ENCODE peak calls at places on chromosomes 16 and 17, in eight cellular contexts. U is activated effector memory CD4-positive, alpha-beta T cell treated with Interleukin-2 at 50 U/mL for 16 hours; J is NCI-H69; O is HT-29; B is thoracic aorta; L is activated CD8-positive, alpha-beta memory T cell treated with anti-CD3 and anti-CD28 coated beads for 1 hour; W is left colon; N is ACHN. C is an unnamed sample.

GRCh38 chr17:16511515-16511914 is 19.5 kb upstream of the LRRC75A start:
- DNase-seq in U (no peak), J (no peak), O (no peak), B (no peak), L (no peak), W (no peak), N (no peak), C (no peak)

GRCh38 chr16:69848635-69849545 is 86.8 kb downstream of the WWP2 start:
- DNase-seq in U (no peak), J (no peak), O (no peak), B (peak; percentile 93), L (no peak), W (peak; percentile 93), N (peak; percentile 22), C (no peak)

GRCh38 chr17:29693751-29694150 is 71.0 kb upstream of the CORO6 start:
- DNase-seq in U (no peak), J (no peak), O (no peak), B (no peak), L (no peak), W (no peak), N (no peak), C (no peak)

GRCh38 chr17:79160980-79161621 is 86.5 kb downstream of the ENGASE start:
- DNase-seq in U (peak; percentile 2), J (peak; percentile 81), O (no peak), B (no peak), L (no peak), W (no peak), N (no peak), C (no peak)

GRCh38 chr17:9890124-9890523 is 14.9 kb downstream of the RCVRN start:
- DNase-seq in U (no peak), J (no peak), O (peak; percentile 28), B (no peak), L (no peak), W (no peak), N (peak; percentile 60), C (peak; percentile 53)

GRCh38 chr16:724188-725040 is 1.8 kb downstream of the CCDC78 start:
- DNase-seq in U (no peak), J (no peak), O (peak; percentile 1), B (no peak), L (no peak), W (no peak), N (no peak), C (no peak)

GRCh38 chr16:56910654-56911539 is 21.0 kb upstream of the HERPUD1 start:
- DNase-seq in U (no peak), J (peak; percentile 2), O (no peak), B (no peak), L (no peak), W (peak; percentile 42), N (no peak), C (no peak)

GRCh38 chr17:28528329-28529011 is 22.3 kb downstream of the FOXN1 start:
- DNase-seq in U (no peak), J (peak; percentile 28), O (no peak), B (no peak), L (no peak), W (peak; percentile 80), N (no peak), C (no peak)

GRCh38 chr16:50038756-50039529 is 13.9 kb downstream of the CNEP1R1 start:
- DNase-seq in U (no peak), J (no peak), O (no peak), B (no peak), L (no peak), W (peak; percentile 81), N (no peak), C (no peak)

GRCh38 chr16:15636392-15636873 is 6.5 kb downstream of the MARF1 start:
- DNase-seq in U (no peak), J (no peak), O (no peak), B (no peak), L (no peak), W (no peak), N (no peak), C (no peak)

GRCh38 chr16:69823831-69824563 is 61.9 kb downstream of the WWP2 start:
- DNase-seq in U (no peak), J (no peak), O (no peak), B (no peak), L (no peak), W (no peak), N (no peak), C (peak; percentile 58)

GRCh38 chr17:63358111-63358839 is 87.8 kb downstream of the CYB561 start:
- DNase-seq in U (no peak), J (no peak), O (no peak), B (no peak), L (no peak), W (no peak), N (peak; percentile 9), C (no peak)

GRCh38 chr17:58120195-58120822 is 27.9 kb upstream of the OR4D1 start:
- DNase-seq in U (no peak), J (no peak), O (peak; percentile 73), B (no peak), L (peak; percentile 8), W (no peak), N (peak; percentile 67), C (no peak)

GRCh38 chr17:12918132-12918531 is 99.7 kb downstream of the ELAC2 start:
- DNase-seq in U (no peak), J (no peak), O (no peak), B (no peak), L (no peak), W (no peak), N (no peak), C (no peak)

C was measured in glutamatergic neuron.